ENCODE peak calls at places on chromosome 20, in ten cellular contexts. V is kidney glomerular epithelial cell; F is pancreas; Z is NCI-H82; C is spleen; Y is Calu3; U is stomach; R is small intestine; E is stimulated activated CD8-positive, alpha-beta memory T cell treated with anti-CD3 and anti-CD28 coated beads, Interleukin-2, amount 100 ng/mL, for 48 hours; D is Right ventricle myocardium inferior. K is an unnamed sample.

GRCh38 chr20:3616250-3616649 is 46.9 kb downstream of the GFRA4 start:
- DNase-seq in V (peak; percentile 6), F (no peak), Z (no peak), C (no peak), Y (no peak), U (peak; percentile 54), R (no peak), E (no peak), D (peak; percentile 62), K (peak; percentile 11)

GRCh38 chr20:17664025-17664638 is 17.9 kb downstream of the RRBP1 start:
- DNase-seq in V (no peak), F (no peak), Z (no peak), C (peak; percentile 25), Y (no peak), U (peak; percentile 24), R (no peak), E (no peak), D (no peak), K (no peak)

GRCh38 chr20:7180261-7181045 is 413.0 kb downstream of the BMP2 start:
- DNase-seq in V (no peak), F (no peak), Z (no peak), C (no peak), Y (no peak), U (no peak), R (no peak), E (no peak), D (no peak), K (peak; percentile 13)

GRCh38 chr20:35146299-35146921 is 726 bp downstream of the EDEM2 start:
- DNase-seq in V (peak; percentile 29), F (peak; percentile 38), Z (peak; percentile 82), C (peak; percentile 86), Y (peak; percentile 21), U (no peak), R (no peak), E (no peak), D (no peak), K (no peak)

GRCh38 chr20:19659468-19659867 is 98.6 kb upstream of the RIN2 start:
- DNase-seq in V (peak; percentile 26), F (no peak), Z (no peak), C (no peak), Y (no peak), U (no peak), R (no peak), E (no peak), D (no peak), K (no peak)

GRCh38 chr20:5734559-5735137 is 15.6 kb upstream of the SHLD1 start:
- DNase-seq in V (no peak), F (no peak), Z (no peak), C (no peak), Y (no peak), U (no peak), R (no peak), E (no peak), D (no peak), K (no peak)

GRCh38 chr20:59810376-59811187 is 122.9 kb downstream of the SYCP2 start:
- DNase-seq in V (no peak), F (no peak), Z (no peak), C (peak; percentile 24), Y (no peak), U (peak; percentile 22), R (no peak), E (no peak), D (no peak), K (no peak)

GRCh38 chr20:1373036-1373435 is 19.8 kb downstream of the FKBP1A start:
- DNase-seq in V (no peak), F (no peak), Z (no peak), C (no peak), Y (no peak), U (no peak), R (no peak), E (no peak), D (no peak), K (no peak)

GRCh38 chr20:12925214-12925755 is 83.5 kb upstream of the SPTLC3 start:
- DNase-seq in V (peak; percentile 87), F (peak; percentile 34), Z (peak; percentile 91), C (no peak), Y (peak; percentile 59), U (peak; percentile 35), R (peak; percentile 70), E (no peak), D (no peak), K (peak; percentile 90)

GRCh38 chr20:3864518-3864917 is 17.9 kb downstream of the MAVS start:
- DNase-seq in V (no peak), F (no peak), Z (no peak), C (no peak), Y (no peak), U (no peak), R (no peak), E (no peak), D (no peak), K (no peak)

GRCh38 chr20:13800728-13801134 is 15.9 kb downstream of the NDUFAF5 start:
- DNase-seq in V (no peak), F (peak; percentile 90), Z (no peak), C (no peak), Y (no peak), U (peak; percentile 88), R (peak; percentile 15), E (no peak), D (peak; percentile 96), K (peak; percentile 80)

GRCh38 chr20:51497542-51498467 is 44.7 kb downstream of the NFATC2 start:
- DNase-seq in V (no peak), F (no peak), Z (no peak), C (peak; percentile 80), Y (no peak), U (no peak), R (no peak), E (peak; percentile 30), D (no peak), K (no peak)

GRCh38 chr20:33259371-33259770 is 23.6 kb downstream of the BPIFA1 start:
- DNase-seq in V (no peak), F (no peak), Z (no peak), C (no peak), Y (no peak), U (no peak), R (no peak), E (no peak), D (no peak), K (no peak)

GRCh38 chr20:34074101-34074760 is 37.8 kb downstream of the EIF2S2 start:
- DNase-seq in V (no peak), F (no peak), Z (peak; percentile 77), C (no peak), Y (no peak), U (no peak), R (no peak), E (peak; percentile 16), D (no peak), K (no peak)

GRCh38 chr20:40634891-40635290 is 54.1 kb downstream of the MAFB start:
- DNase-seq in V (no peak), F (no peak), Z (no peak), C (no peak), Y (no peak), U (no peak), R (no peak), E (no peak), D (no peak), K (no peak)

K was measured in H4.